ENCODE peak calls at places on chromosomes 4 and X, in six cellular contexts. K is A549, X is endothelial cell of umbilical vein, H is K562, N is HepG2, Z is GM12878. W is an unnamed sample.
A peak's percentile ranks its signal among the peaks of the same experiment; 100 is the strongest.

GRCh38 chr4:158079661-158080060 is 93.2 kb downstream of the GASK1B start:
- DNase-seq in K (no peak), X (peak; percentile 42), H (no peak), N (no peak), Z (no peak), W (no peak)

GRCh38 chrX:6891404-6891803 is 256.1 kb upstream of the STS start:
- DNase-seq in K (no peak), X (no peak), H (no peak), N (no peak), Z (no peak), W (no peak)

GRCh38 chrX:48761674-48762471 is at the start of gene GLOD5:
- DNase-seq in K (peak; percentile 39), X (no peak), H (peak; percentile 58), N (peak; percentile 45), Z (no peak), W (peak; percentile 22)

GRCh38 chr4:9608300-9608699 is 164.1 kb downstream of the DEFB131A start:
- DNase-seq in K (no peak), X (no peak), H (no peak), N (no peak), Z (peak; percentile 3), W (no peak)

GRCh38 chrX:136780738-136781137 is at the start of gene ARHGEF6:
- DNase-seq in K (no peak), X (no peak), H (no peak), N (no peak), Z (no peak), W (peak; percentile 85)

GRCh38 chr4:72031868-72032619 is at the start of gene NPFFR2:
- DNase-seq in K (no peak), X (peak; percentile 20), H (peak; percentile 7), N (no peak), Z (no peak), W (no peak)

GRCh38 chrX:1336331-1337143 is at the start of gene IL3RA:
- DNase-seq in K (peak; percentile 45), X (peak; percentile 63), H (no peak), N (no peak), Z (peak; percentile 52), W (peak; percentile 92)

GRCh38 chr4:20368926-20369325 is 117.2 kb downstream of the SLIT2 start:
- DNase-seq in K (no peak), X (no peak), H (no peak), N (no peak), Z (no peak), W (no peak)

GRCh38 chrX:120718969-120719368 is 89.1 kb upstream of the C1GALT1C1 start:
- DNase-seq in K (no peak), X (no peak), H (no peak), N (no peak), Z (no peak), W (no peak)

GRCh38 chrX:133794151-133794550 is 191.2 kb downstream of the GPC3 start:
- DNase-seq in K (no peak), X (no peak), H (no peak), N (no peak), Z (no peak), W (no peak)

GRCh38 chr4:82124365-82124764 is 249.4 kb downstream of the HNRNPD start:
- DNase-seq in K (no peak), X (no peak), H (no peak), N (no peak), Z (no peak), W (no peak)

GRCh38 chr4:112141366-112142138 is 3.7 kb upstream of the FAM241A start:
- DNase-seq in K (no peak), X (peak; percentile 64), H (no peak), N (no peak), Z (no peak), W (no peak)
- H3K4me3 ChIP-seq in K (no peak overlapping the region), X (peak overlapping the region; percentile 49), H (no peak overlapping the region), N (no peak overlapping the region), Z (no peak overlapping the region), W (no peak overlapping the region)

GRCh38 chr4:139245590-139245989 is 34.4 kb downstream of the MGARP start:
- DNase-seq in K (no peak), X (peak; percentile 42), H (no peak), N (no peak), Z (no peak), W (no peak)
- TF ChIP-seq MAX in K (no peak), X (no peak), H (no peak), N (no peak), Z (no peak), W (no peak)

GRCh38 chr4:113773756-113774155 is 12.2 kb upstream of the CAMK2D start:
- DNase-seq in K (no peak), X (no peak), H (no peak), N (no peak), Z (no peak), W (no peak)
- TF ChIP-seq MYC in K (no peak), X (no peak), H (no peak), N (no peak), Z (no peak), W (no peak)

GRCh38 chr4:87896020-87896621 is 63.4 kb downstream of the MEPE start:
- DNase-seq in K (peak; percentile 36), X (peak; percentile 92), H (no peak), N (peak; percentile 52), Z (no peak), W (peak; percentile 94)
- H3K4me3 ChIP-seq in K (no peak overlapping the region), X (peak overlapping the region; percentile 35), H (no peak overlapping the region), N (no peak overlapping the region), Z (no peak overlapping the region), W (no peak overlapping the region)

GRCh38 chrX:9604111-9604907 is 139.5 kb downstream of the TBL1X start:
- DNase-seq in K (no peak), X (no peak), H (no peak), N (no peak), Z (no peak), W (no peak)
- TF ChIP-seq MAX in K (no peak), X (no peak), H (no peak), N (no peak), Z (no peak), W (no peak)

GRCh38 chr4:148962539-148963290 is 520.5 kb upstream of the NR3C2 start:
- DNase-seq in K (no peak), X (no peak), H (no peak), N (no peak), Z (no peak), W (no peak)
- TF ChIP-seq MYC in K (no peak), X (no peak), H (no peak), N (no peak), Z (no peak), W (no peak)